ENCODE peak calls at places on chromosome 12, in four cellular contexts. Z is immature natural killer cell, P is SHP77, V is COR-L47. T is an unnamed sample.

GRCh38 chr12:34404377-34405285 is 382.3 kb downstream of the ALG10 start:
- DNase-seq in V (no peak), P (no peak), Z (no peak), T (no peak)

GRCh38 chr12:132391326-132392041 is 62.1 kb upstream of the GALNT9 start:
- DNase-seq in P (no peak), Z (no peak), V (no peak), T (no peak)

GRCh38 chr12:11500222-11500860 is 105.0 kb upstream of the PRB2 start:
- DNase-seq in Z (peak), P (no peak), V (no peak), T (peak)

GRCh38 chr12:130932061-130932650 is 21.6 kb upstream of the ADGRD1 start:
- DNase-seq in P (no peak), Z (no peak), V (no peak), T (no peak)

GRCh38 chr12:14417717-14418116 is 52.2 kb downstream of the ATF7IP start:
- DNase-seq in P (peak), V (no peak), Z (peak), T (no peak)

GRCh38 chr12:64724201-64724745 is 34.9 kb downstream of the GNS start:
- DNase-seq in V (no peak), P (no peak), Z (no peak), T (no peak)

GRCh38 chr12:3446653-3447270 is 44.2 kb upstream of the PRMT8 start:
- DNase-seq in Z (no peak), P (no peak), V (no peak), T (no peak)

GRCh38 chr12:25594376-25594775 is 41.3 kb upstream of the LMNTD1 start:
- DNase-seq in P (no peak), Z (no peak), V (no peak), T (no peak)

GRCh38 chr12:115341442-115341841 is 657.5 kb upstream of the TBX3 start:
- DNase-seq in P (no peak), Z (no peak), V (no peak), T (no peak)

GRCh38 chr12:100951756-100952155 is 157.2 kb downstream of the ANO4 start:
- DNase-seq in V (no peak), P (no peak), Z (no peak), T (no peak)

GRCh38 chr12:16046266-16046665 is 135.1 kb downstream of the DERA start:
- DNase-seq in Z (no peak), P (no peak), V (no peak), T (no peak)

GRCh38 chr12:75850751-75851462 is 180.7 kb downstream of the PHLDA1 start:
- DNase-seq in P (no peak), V (peak), Z (no peak), T (no peak)

GRCh38 chr12:124613151-124613585 is 45.8 kb upstream of the NCOR2 start:
- DNase-seq in P (no peak), V (no peak), Z (no peak), T (peak)

GRCh38 chr12:123532808-123533649 is 490 bp downstream of the RILPL1 start:
- DNase-seq in Z (no peak), V (no peak), P (no peak), T (no peak)

GRCh38 chr12:21989819-21990412 is 48.7 kb upstream of the ABCC9 start:
- DNase-seq in V (no peak), P (no peak), Z (no peak), T (no peak)

GRCh38 chr12:47905313-47905730 is 528 bp upstream of the VDR start:
- DNase-seq in V (no peak), P (no peak), Z (peak), T (no peak)

GRCh38 chr12:112664569-112664968 is 127.0 kb upstream of the RPH3A start:
- DNase-seq in V (no peak), Z (no peak), P (no peak), T (no peak)

GRCh38 chr12:50542448-50542847 is 37.7 kb downstream of the DIP2B start:
- DNase-seq in P (no peak), V (no peak), Z (no peak), T (no peak)

GRCh38 chr12:55712700-55713415 is 3.0 kb upstream of the BLOC1S1 start:
- DNase-seq in V (no peak), Z (no peak), P (no peak), T (no peak)

GRCh38 chr12:96155781-96156180 is 38.4 kb upstream of the ELK3 start:
- DNase-seq in Z (no peak), V (no peak), P (no peak), T (no peak)

GRCh38 chr12:64568313-64568712 is 42.0 kb upstream of the RASSF3 start:
- DNase-seq in V (no peak), Z (no peak), P (no peak), T (no peak)

GRCh38 chr12:16587514-16587913 is 18.4 kb downstream of the LMO3 start:
- DNase-seq in V (no peak), Z (no peak), P (no peak), T (no peak)

GRCh38 chr12:26271889-26272492 is 76.6 kb downstream of the SSPN start:
- DNase-seq in Z (no peak), V (no peak), P (no peak), T (no peak)

GRCh38 chr12:4269279-4269991 is 4.1 kb upstream of the CCND2 start:
- DNase-seq in Z (peak), V (no peak), P (no peak), T (no peak)

GRCh38 chr12:52628841-52629240 is 10.5 kb upstream of the KRT73 start:
- DNase-seq in V (no peak), P (no peak), Z (no peak), T (no peak)

GRCh38 chr12:124687695-124688301 is 120.4 kb upstream of the NCOR2 start:
- DNase-seq in Z (no peak), P (peak), V (no peak), T (peak)

GRCh38 chr12:57127101-57127709 is 1.1 kb upstream of the LRP1 start:
- DNase-seq in V (peak), Z (peak), P (peak), T (no peak)

GRCh38 chr12:121391619-121392324 is 8.1 kb upstream of the RNF34 start:
- DNase-seq in P (no peak), Z (peak), V (no peak), T (no peak)

GRCh38 chr12:102526701-102527100 is 46.3 kb upstream of the IGF1 start:
- DNase-seq in P (no peak), Z (no peak), V (no peak), T (no peak)

GRCh38 chr12:13179159-13180074 is 17.1 kb upstream of the EMP1 start:
- DNase-seq in V (no peak), Z (no peak), P (no peak), T (no peak)

GRCh38 chr12:116366456-116366776 is 88.9 kb upstream of the MED13L start:
- DNase-seq in P (peak), V (peak), Z (no peak), T (peak)

GRCh38 chr12:95959107-95959506 is 16.0 kb downstream of the AMDHD1 start:
- DNase-seq in P (no peak), Z (no peak), V (peak), T (no peak)

T was measured in DMS79 treated with DMSO at 0.1 percent for 48 hours.